ENCODE peak calls at places on chromosomes 13 and 19, in five cellular contexts. R, G, K, F and O are unnamed samples.

GRCh38 chr13:22736084-22736767 is 444.6 kb upstream of the SGCG start:
- DNase-seq in R (no peak), G (no peak), K (no peak), F (no peak), O (no peak)

GRCh38 chr13:80828759-80829158 is 487.8 kb upstream of the SPRY2 start:
- DNase-seq in R (no peak), G (no peak), K (no peak), F (no peak), O (no peak)

GRCh38 chr19:47492137-47492533 is 8.1 kb upstream of the KPTN start:
- DNase-seq in R (no peak), G (no peak), K (no peak), F (no peak), O (no peak)

GRCh38 chr13:40787062-40787461 is 2.3 kb upstream of the SLC25A15 start:
- DNase-seq in R (no peak), G (no peak), K (no peak), F (no peak), O (no peak)

GRCh38 chr19:46180701-46181385 is 32.8 kb downstream of the IGFL2 start:
- DNase-seq in R (peak; percentile 74), G (no peak), K (no peak), F (no peak), O (no peak)

GRCh38 chr19:8567522-8568172 is 9.6 kb downstream of the MYO1F start:
- DNase-seq in R (no peak), G (no peak), K (no peak), F (no peak), O (no peak)

GRCh38 chr13:102295316-102296048 is 106.4 kb downstream of the FGF14 start:
- DNase-seq in R (no peak), G (no peak), K (no peak), F (no peak), O (no peak)

GRCh38 chr13:97385854-97386253 is 48.1 kb upstream of the RAP2A start:
- DNase-seq in R (no peak), G (no peak), K (no peak), F (no peak), O (no peak)

GRCh38 chr19:737591-738093 is 13.3 kb upstream of the MISP start:
- DNase-seq in R (peak; percentile 45), G (peak; percentile 95), K (no peak), F (peak; percentile 41), O (peak; percentile 92)

GRCh38 chr13:110816500-110816899 is 98.4 kb downstream of the ANKRD10 start:
- DNase-seq in R (no peak), G (no peak), K (no peak), F (no peak), O (no peak)

DNA sequence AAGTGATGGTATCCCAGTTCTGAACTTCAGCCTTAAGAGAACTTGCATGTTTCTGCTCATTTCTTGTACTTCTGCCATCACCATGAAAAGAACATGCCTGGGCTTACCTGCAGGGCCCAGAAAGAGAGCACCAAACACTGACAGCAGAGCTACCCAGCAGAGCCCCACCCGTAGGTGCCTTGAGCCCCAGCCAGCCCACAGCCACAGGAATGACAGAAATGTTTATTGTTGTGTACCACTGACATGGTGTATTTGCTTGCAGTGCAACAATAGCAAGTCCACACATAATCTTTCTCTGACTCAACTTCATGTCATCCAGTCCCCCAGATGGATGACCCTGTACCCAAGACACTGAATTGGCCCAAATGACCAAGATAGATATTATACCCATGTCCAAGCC is 195.2 kb downstream of the TSHZ3 start:
- DNase-seq in R (no peak), G (no peak), K (no peak), F (no peak), O (no peak)
- TF ChIP-seq CHD2 in R (no peak), G (no peak), K (no peak), F (no peak), O (no peak)

GRCh38 chr19:4284974-4285373 is 5.9 kb downstream of the SHD start:
- DNase-seq in R (no peak), G (no peak), K (no peak), F (no peak), O (no peak)

GRCh38 chr19:4288091-4288777 is 9.2 kb downstream of the SHD start:
- DNase-seq in R (no peak), G (no peak), K (no peak), F (no peak), O (peak; percentile 77)

GRCh38 chr19:4278926-4279529 is at the start of gene SHD:
- DNase-seq in R (no peak), G (peak; percentile 71), K (no peak), F (no peak), O (peak; percentile 32)

GRCh38 chr19:4279530-4280422 is 710 bp downstream of the SHD start:
- DNase-seq in R (no peak), G (peak; percentile 61), K (no peak), F (no peak), O (no peak)

GRCh38 chr19:4284176-4284958 is 5.3 kb downstream of the SHD start:
- DNase-seq in R (peak; percentile 84), G (peak; percentile 89), K (no peak), F (peak; percentile 81), O (peak; percentile 97)
- TF ChIP-seq KDM1A in R (no peak), G (no peak), K (no peak), F (no peak), O (no peak)

GRCh38 chr13:91652389-91652788 is 254.0 kb downstream of the GPC5 start:
- DNase-seq in R (no peak), G (no peak), K (no peak), F (no peak), O (no peak)
- TF ChIP-seq CHD2 in R (no peak), G (no peak), K (no peak), F (no peak), O (no peak)

GRCh38 chr13:31733066-31733465 is 6.3 kb upstream of the RXFP2 start:
- DNase-seq in R (no peak), G (no peak), K (no peak), F (no peak), O (no peak)

GRCh38 chr13:31733709-31734108 is 5.6 kb upstream of the RXFP2 start:
- DNase-seq in R (no peak), G (no peak), K (no peak), F (no peak), O (no peak)

DNA sequence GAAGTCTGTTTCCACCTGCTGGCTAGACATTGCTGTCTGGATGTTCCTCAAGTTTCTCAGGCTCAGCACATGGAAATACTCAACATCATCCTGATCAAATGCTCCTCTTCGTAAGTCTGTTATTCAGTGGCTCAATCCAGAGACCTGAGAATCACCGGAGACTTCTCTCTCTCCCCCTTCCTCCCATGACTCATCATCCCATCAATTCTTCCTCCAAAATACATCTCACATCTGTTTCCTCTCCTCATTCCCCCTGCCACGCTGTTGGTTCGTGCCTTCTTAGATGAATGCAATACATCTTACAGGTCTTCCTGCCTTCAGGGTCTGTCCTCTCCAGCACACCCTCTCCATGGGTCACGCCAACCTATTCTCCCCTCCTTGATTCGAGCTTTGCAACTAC is 7.4 kb upstream of the RXFP2 start:
- DNase-seq in R (no peak), G (no peak), K (no peak), F (no peak), O (no peak)
- TF ChIP-seq KDM1A in R (no peak), G (no peak), K (no peak), F (no peak), O (no peak)

GRCh38 chr19:7540761-7541480 is 5.4 kb downstream of the PNPLA6 start:
- DNase-seq in R (peak; percentile 50), G (peak; percentile 92), K (no peak), F (no peak), O (peak; percentile 73)
- TF ChIP-seq CHD2 in R (no peak), G (no peak), K (no peak), F (no peak), O (no peak)

GRCh38 chr13:34308725-34309124 is 490.8 kb downstream of the RFC3 start:
- DNase-seq in R (no peak), G (no peak), K (no peak), F (no peak), O (no peak)

GRCh38 chr13:34310539-34310938 is 492.6 kb downstream of the RFC3 start:
- DNase-seq in R (no peak), G (no peak), K (no peak), F (no peak), O (no peak)
- TF ChIP-seq KDM1A in R (no peak), G (no peak), K (no peak), F (no peak), O (no peak)

GRCh38 chr19:11401808-11402543 is 17.1 kb downstream of the RGL3 start:
- DNase-seq in R (no peak), G (no peak), K (no peak), F (no peak), O (no peak)

GRCh38 chr19:11397089-11397610 is 13.0 kb upstream of the EPOR start:
- DNase-seq in R (no peak), G (no peak), K (no peak), F (no peak), O (no peak)

GRCh38 chr19:11404588-11405258 is 14.4 kb downstream of the RGL3 start:
- DNase-seq in R (no peak), G (no peak), K (no peak), F (no peak), O (no peak)

GRCh38 chr19:11399667-11400066 is 15.6 kb upstream of the EPOR start:
- DNase-seq in R (no peak), G (no peak), K (no peak), F (no peak), O (peak; percentile 4)

GRCh38 chr19:11400695-11401291 is 16.7 kb upstream of the EPOR start:
- DNase-seq in R (no peak), G (no peak), K (no peak), F (no peak), O (peak; percentile 37)
- TF ChIP-seq CHD2 in R (no peak), G (no peak), K (no peak), F (no peak), O (no peak)

GRCh38 chr13:49217962-49218492 is 2.1 kb upstream of the MLNR start:
- DNase-seq in R (no peak), G (peak; percentile 55), K (no peak), F (no peak), O (no peak)

GRCh38 chr13:49220035-49220855 is at the start of gene MLNR:
- DNase-seq in R (peak; percentile 68), G (peak; percentile 81), K (no peak), F (peak; percentile 39), O (peak; percentile 23)

GRCh38 chr13:49218493-49219051 is 1.6 kb upstream of the MLNR start:
- DNase-seq in R (no peak), G (peak; percentile 65), K (no peak), F (no peak), O (no peak)

GRCh38 chr13:49220856-49221614 is 897 bp downstream of the MLNR start:
- DNase-seq in R (no peak), G (peak; percentile 73), K (no peak), F (no peak), O (no peak)

DNA sequence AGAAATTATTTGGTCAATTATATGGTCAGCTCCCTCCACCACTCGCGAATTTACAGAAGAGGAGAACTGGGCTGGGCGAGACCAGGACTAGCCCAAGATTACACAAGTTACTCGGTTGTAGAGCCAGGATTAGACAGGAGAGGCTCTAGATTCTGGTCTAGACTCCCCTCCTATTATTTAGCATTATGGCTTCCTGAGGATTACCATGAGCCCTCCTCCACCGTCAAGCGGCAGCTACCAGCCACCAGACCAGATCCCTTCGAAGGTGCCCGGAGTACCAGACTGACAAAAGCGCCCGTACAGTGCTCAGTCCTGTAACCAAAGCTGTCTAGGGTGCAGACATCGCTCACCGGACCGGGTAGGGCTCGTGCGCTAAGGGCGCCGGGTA is 497 bp upstream of the MLNR start:
- DNase-seq in R (no peak), G (no peak), K (no peak), F (peak; percentile 43), O (no peak)
- TF ChIP-seq KDM1A in R (no peak), G (no peak), K (no peak), F (no peak), O (no peak)

GRCh38 chr13:98557934-98558630 is 18.8 kb downstream of the STK24 start:
- DNase-seq in R (no peak), G (no peak), K (no peak), F (no peak), O (no peak)
- TF ChIP-seq CHD2 in R (no peak), G (no peak), K (no peak), F (no peak), O (no peak)